ENCODE peak calls at places on chromosomes 3 and 15, in eight cellular contexts. One of them, this sample, is unnamed.
A peak's percentile ranks its signal among the peaks of the same experiment; 100 is the strongest.

GRCh38 chr15:23439513-23439912 is 7.5 kb downstream of the GOLGA6L2 start:
- DNase-seq in body of pancreas: no peak
- DNase-seq in ovary: no peak
- DNase-seq in stomach: no peak
- DNase-seq in H1: no peak
- DNase-seq in A549: no peak
- DNase-seq in esophagus squamous epithelium: no peak
- DNase-seq in IMR-90: no peak
- DNase-seq in this sample: no peak

GRCh38 chr3:25441234-25441856 is 13.3 kb downstream of the RARB start:
- DNase-seq in IMR-90: no peak
- DNase-seq in body of pancreas: no peak
- DNase-seq in H1: peak; percentile 83
- DNase-seq in ovary: no peak
- DNase-seq in stomach: no peak
- DNase-seq in A549: no peak
- DNase-seq in esophagus squamous epithelium: no peak
- DNase-seq in this sample: no peak

GRCh38 chr3:134212898-134213665 is 37.6 kb downstream of the RYK start:
- DNase-seq in esophagus squamous epithelium: no peak
- DNase-seq in IMR-90: peak; percentile 74
- DNase-seq in ovary: peak; percentile 88
- DNase-seq in body of pancreas: peak; percentile 90
- DNase-seq in A549: peak; percentile 71
- DNase-seq in stomach: peak; percentile 88
- DNase-seq in H1: peak; percentile 99
- DNase-seq in this sample: peak; percentile 85

GRCh38 chr3:132535575-132536441 is 61.3 kb upstream of the ACKR4 start:
- DNase-seq in A549: peak; percentile 67
- DNase-seq in H1: peak; percentile 67
- DNase-seq in ovary: peak; percentile 58
- DNase-seq in esophagus squamous epithelium: no peak
- DNase-seq in stomach: peak; percentile 65
- DNase-seq in body of pancreas: peak; percentile 78
- DNase-seq in IMR-90: peak; percentile 90
- DNase-seq in this sample: peak; percentile 73

GRCh38 chr3:37163262-37164020 is 10.9 kb downstream of the LRRFIP2 start:
- DNase-seq in A549: no peak
- DNase-seq in stomach: no peak
- DNase-seq in ovary: no peak
- DNase-seq in esophagus squamous epithelium: no peak
- DNase-seq in body of pancreas: no peak
- DNase-seq in IMR-90: peak; percentile 82
- DNase-seq in H1: no peak
- DNase-seq in this sample: no peak

GRCh38 chr3:141804447-141804777 is 41.2 kb downstream of the GRK7 start:
- DNase-seq in H1: no peak
- DNase-seq in body of pancreas: no peak
- DNase-seq in A549: no peak
- DNase-seq in IMR-90: no peak
- DNase-seq in stomach: no peak
- DNase-seq in ovary: no peak
- DNase-seq in esophagus squamous epithelium: no peak
- DNase-seq in this sample: no peak

GRCh38 chr3:40505599-40506462 is at the start of gene ZNF620:
- DNase-seq in H1: peak; percentile 90
- DNase-seq in IMR-90: peak; percentile 54
- DNase-seq in ovary: peak; percentile 80
- DNase-seq in stomach: peak; percentile 86
- DNase-seq in body of pancreas: peak; percentile 93
- DNase-seq in esophagus squamous epithelium: no peak
- DNase-seq in A549: peak; percentile 86
- DNase-seq in this sample: peak; percentile 86

GRCh38 chr3:65963787-65964707 is 74.7 kb downstream of the MAGI1 start:
- DNase-seq in H1: no peak
- DNase-seq in A549: peak; percentile 58
- DNase-seq in esophagus squamous epithelium: no peak
- DNase-seq in IMR-90: peak; percentile 93
- DNase-seq in body of pancreas: no peak
- DNase-seq in stomach: no peak
- DNase-seq in ovary: no peak
- DNase-seq in this sample: no peak

GRCh38 chr3:113844622-113845222 is 6.1 kb downstream of the GRAMD1C start:
- DNase-seq in IMR-90: peak; percentile 40
- DNase-seq in body of pancreas: no peak
- DNase-seq in ovary: no peak
- DNase-seq in A549: peak; percentile 47
- DNase-seq in stomach: no peak
- DNase-seq in esophagus squamous epithelium: no peak
- DNase-seq in H1: no peak
- DNase-seq in this sample: no peak

GRCh38 chr3:185713015-185713414 is 111.8 kb downstream of the IGF2BP2 start:
- DNase-seq in stomach: no peak
- DNase-seq in H1: peak; percentile 8
- DNase-seq in IMR-90: no peak
- DNase-seq in A549: no peak
- DNase-seq in body of pancreas: no peak
- DNase-seq in esophagus squamous epithelium: no peak
- DNase-seq in ovary: no peak
- DNase-seq in this sample: no peak

GRCh38 chr3:108497271-108497670 is 13.1 kb downstream of the MYH15 start:
- DNase-seq in H1: no peak
- DNase-seq in IMR-90: no peak
- DNase-seq in A549: no peak
- DNase-seq in stomach: no peak
- DNase-seq in body of pancreas: no peak
- DNase-seq in ovary: no peak
- DNase-seq in esophagus squamous epithelium: no peak
- DNase-seq in this sample: no peak

GRCh38 chr15:90986790-90987507 is 7.4 kb downstream of the PRC1 start:
- DNase-seq in body of pancreas: no peak
- DNase-seq in esophagus squamous epithelium: no peak
- DNase-seq in stomach: no peak
- DNase-seq in A549: no peak
- DNase-seq in ovary: no peak
- DNase-seq in H1: no peak
- DNase-seq in IMR-90: no peak
- DNase-seq in this sample: no peak

GRCh38 chr15:95799286-95800187 is 531.0 kb upstream of the NR2F2 start:
- DNase-seq in A549: peak; percentile 73
- DNase-seq in esophagus squamous epithelium: no peak
- DNase-seq in body of pancreas: no peak
- DNase-seq in ovary: no peak
- DNase-seq in H1: no peak
- DNase-seq in stomach: no peak
- DNase-seq in IMR-90: peak; percentile 90
- DNase-seq in this sample: no peak

GRCh38 chr3:186732169-186732766 is 15.1 kb downstream of the KNG1 start:
- DNase-seq in H1: no peak
- DNase-seq in IMR-90: no peak
- DNase-seq in body of pancreas: no peak
- DNase-seq in esophagus squamous epithelium: no peak
- DNase-seq in stomach: no peak
- DNase-seq in A549: no peak
- DNase-seq in ovary: no peak
- DNase-seq in this sample: no peak

GRCh38 chr15:56868251-56868650 is 50.2 kb upstream of the TCF12 start:
- DNase-seq in IMR-90: no peak
- DNase-seq in body of pancreas: no peak
- DNase-seq in A549: no peak
- DNase-seq in H1: no peak
- DNase-seq in ovary: no peak
- DNase-seq in stomach: no peak
- DNase-seq in esophagus squamous epithelium: no peak
- DNase-seq in this sample: no peak

GRCh38 chr3:138449490-138449889 is 15.1 kb downstream of the ESYT3 start:
- DNase-seq in body of pancreas: no peak
- DNase-seq in IMR-90: no peak
- DNase-seq in A549: no peak
- DNase-seq in esophagus squamous epithelium: no peak
- DNase-seq in ovary: peak; percentile 11
- DNase-seq in stomach: no peak
- DNase-seq in H1: no peak
- DNase-seq in this sample: no peak

GRCh38 chr15:76138436-76138835 is 78.7 kb downstream of the TMEM266 start:
- DNase-seq in ovary: no peak
- DNase-seq in H1: no peak
- DNase-seq in esophagus squamous epithelium: no peak
- DNase-seq in body of pancreas: no peak
- DNase-seq in stomach: no peak
- DNase-seq in A549: no peak
- DNase-seq in IMR-90: no peak
- DNase-seq in this sample: no peak
- TF ChIP-seq POLR2A in ovary: no peak
- TF ChIP-seq POLR2A in H1: no peak
- TF ChIP-seq POLR2A in esophagus squamous epithelium: no peak
- TF ChIP-seq POLR2A in body of pancreas: no peak
- TF ChIP-seq POLR2A in stomach: no peak
- TF ChIP-seq POLR2A in A549: no peak
- TF ChIP-seq POLR2A in IMR-90: no peak
- TF ChIP-seq POLR2A in this sample: no peak

GRCh38 chr3:148698190-148698806 is 595 bp downstream of the AGTR1 start:
- DNase-seq in stomach: no peak
- DNase-seq in ovary: no peak
- DNase-seq in H1: no peak
- DNase-seq in IMR-90: no peak
- DNase-seq in body of pancreas: no peak
- DNase-seq in A549: no peak
- DNase-seq in esophagus squamous epithelium: no peak
- DNase-seq in this sample: no peak

GRCh38 chr3:148694116-148694515 is 3.6 kb upstream of the AGTR1 start:
- DNase-seq in body of pancreas: no peak
- DNase-seq in stomach: no peak
- DNase-seq in IMR-90: peak; percentile 20
- DNase-seq in ovary: no peak
- DNase-seq in A549: no peak
- DNase-seq in esophagus squamous epithelium: no peak
- DNase-seq in H1: no peak
- DNase-seq in this sample: no peak

GRCh38 chr3:148697311-148698189 is at the start of gene AGTR1:
- DNase-seq in body of pancreas: peak; percentile 59
- DNase-seq in IMR-90: peak; percentile 24
- DNase-seq in esophagus squamous epithelium: no peak
- DNase-seq in stomach: peak; percentile 28
- DNase-seq in H1: peak; percentile 79
- DNase-seq in A549: peak; percentile 38
- DNase-seq in ovary: peak; percentile 51
- DNase-seq in this sample: peak; percentile 86
- TF ChIP-seq POLR2A in body of pancreas: no peak
- TF ChIP-seq POLR2A in IMR-90: no peak
- TF ChIP-seq POLR2A in esophagus squamous epithelium: peak; percentile 42
- TF ChIP-seq POLR2A in stomach: no peak
- TF ChIP-seq POLR2A in H1: no peak
- TF ChIP-seq POLR2A in A549: peak; percentile 23
- TF ChIP-seq POLR2A in ovary: no peak
- TF ChIP-seq POLR2A in this sample: peak; percentile 90

GRCh38 chr3:159929894-159930235 is 58.8 kb upstream of the IL12A start:
- DNase-seq in A549: no peak
- DNase-seq in body of pancreas: no peak
- DNase-seq in esophagus squamous epithelium: no peak
- DNase-seq in H1: no peak
- DNase-seq in ovary: no peak
- DNase-seq in IMR-90: no peak
- DNase-seq in stomach: no peak
- DNase-seq in this sample: no peak

GRCh38 chr3:159926573-159926972 is 62.1 kb upstream of the IL12A start:
- DNase-seq in IMR-90: no peak
- DNase-seq in esophagus squamous epithelium: no peak
- DNase-seq in H1: no peak
- DNase-seq in stomach: no peak
- DNase-seq in ovary: no peak
- DNase-seq in A549: no peak
- DNase-seq in body of pancreas: no peak
- DNase-seq in this sample: no peak

GRCh38 chr3:159928692-159929091 is 59.9 kb upstream of the IL12A start:
- DNase-seq in body of pancreas: no peak
- DNase-seq in ovary: no peak
- DNase-seq in H1: no peak
- DNase-seq in stomach: no peak
- DNase-seq in A549: peak; percentile 87
- DNase-seq in IMR-90: peak; percentile 98
- DNase-seq in esophagus squamous epithelium: no peak
- DNase-seq in this sample: no peak

GRCh38 chr3:159928071-159928491 is 60.6 kb upstream of the IL12A start:
- DNase-seq in H1: no peak
- DNase-seq in ovary: no peak
- DNase-seq in A549: peak; percentile 21
- DNase-seq in stomach: no peak
- DNase-seq in IMR-90: peak; percentile 45
- DNase-seq in esophagus squamous epithelium: no peak
- DNase-seq in body of pancreas: no peak
- DNase-seq in this sample: no peak

GRCh38 chr3:159929181-159929893 is 59.3 kb upstream of the IL12A start:
- DNase-seq in body of pancreas: no peak
- DNase-seq in esophagus squamous epithelium: no peak
- DNase-seq in ovary: no peak
- DNase-seq in H1: no peak
- DNase-seq in IMR-90: peak; percentile 87
- DNase-seq in A549: peak; percentile 66
- DNase-seq in stomach: no peak
- DNase-seq in this sample: no peak
- TF ChIP-seq POLR2A in body of pancreas: no peak
- TF ChIP-seq POLR2A in esophagus squamous epithelium: no peak
- TF ChIP-seq POLR2A in ovary: no peak
- TF ChIP-seq POLR2A in H1: no peak
- TF ChIP-seq POLR2A in IMR-90: no peak
- TF ChIP-seq POLR2A in A549: no peak
- TF ChIP-seq POLR2A in stomach: no peak
- TF ChIP-seq POLR2A in this sample: no peak

DNA sequence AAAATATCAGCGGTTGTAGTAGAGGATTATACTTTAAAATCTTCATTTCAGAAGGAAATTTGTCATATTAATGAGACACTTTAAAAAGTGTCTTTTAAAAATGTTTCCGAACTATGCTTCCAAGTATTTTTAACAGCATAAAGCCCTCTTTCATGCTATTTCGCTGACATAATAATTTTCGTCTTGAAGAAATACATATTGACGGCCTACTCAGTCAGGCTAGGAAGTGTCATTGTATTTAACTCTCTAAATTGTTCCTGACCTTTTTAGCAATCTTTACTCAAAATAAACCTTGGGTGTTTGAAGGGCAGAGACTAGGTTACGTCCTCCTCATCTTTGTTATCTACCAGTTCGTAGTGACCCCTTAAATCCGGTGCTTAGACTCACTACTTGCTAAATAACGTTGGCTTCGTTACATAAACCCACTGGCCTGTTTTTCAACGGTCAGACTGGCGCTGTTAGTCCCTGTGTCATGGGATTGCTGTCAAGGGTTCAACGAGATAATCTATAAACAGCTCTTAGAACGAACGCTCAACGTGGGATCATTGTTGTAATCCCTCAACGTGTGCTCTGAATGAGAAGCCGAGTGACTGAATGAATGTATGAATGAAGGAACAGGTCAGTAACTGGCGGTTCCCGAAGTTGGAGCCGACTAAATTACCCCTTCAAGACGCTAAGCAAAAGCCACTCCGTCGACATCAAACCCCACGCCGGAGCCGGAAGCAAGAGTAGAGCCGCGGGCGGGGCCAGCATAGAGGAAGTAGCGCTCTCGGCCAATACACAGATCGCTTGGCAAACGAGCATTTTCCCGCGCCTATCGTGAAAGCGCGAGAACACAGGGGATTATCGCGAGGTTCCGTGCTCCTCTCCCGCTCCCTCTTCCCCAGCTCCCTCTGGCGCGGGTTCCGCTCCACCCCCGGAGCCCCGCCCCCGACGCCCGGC is 516 bp upstream of the LRRC28 start:
- DNase-seq in IMR-90: peak; percentile 99
- DNase-seq in esophagus squamous epithelium: peak; percentile 82
- DNase-seq in A549: peak; percentile 99
- DNase-seq in H1: peak; percentile 97
- DNase-seq in stomach: peak; percentile 99
- DNase-seq in ovary: peak; percentile 99
- DNase-seq in body of pancreas: peak; percentile 99
- DNase-seq in this sample: peak; percentile 99
- TF ChIP-seq POLR2A in IMR-90: peak; percentile 94
- TF ChIP-seq POLR2A in esophagus squamous epithelium: peak; percentile 89
- TF ChIP-seq POLR2A in A549: peak; percentile 62
- TF ChIP-seq POLR2A in H1: peak; percentile 82
- TF ChIP-seq POLR2A in stomach: peak; percentile 58
- TF ChIP-seq POLR2A in ovary: peak; percentile 98
- TF ChIP-seq POLR2A in body of pancreas: peak; percentile 39
- TF ChIP-seq POLR2A in this sample: peak; percentile 82

This sample was measured in adrenal gland.